ENCODE peak calls at places on chromosomes 13 and 19, in four cellular contexts. P, L, O and W are unnamed samples.

GRCh38 chr19:10142701-10143375 is 23.1 kb upstream of the EIF3G start:
- DNase-seq in O (no peak), P (no peak), L (no peak), W (no peak)

GRCh38 chr19:29404015-29404414 is 121.8 kb upstream of the VSTM2B start:
- DNase-seq in P (no peak), O (no peak), L (no peak), W (no peak)

GRCh38 chr13:27170521-27171243 is 929 bp downstream of the USP12 start:
- DNase-seq in O (no peak), L (peak), P (peak), W (no peak)

GRCh38 chr13:109256866-109257760 is 529.3 kb downstream of the IRS2 start:
- DNase-seq in O (peak), P (no peak), L (no peak), W (no peak)

GRCh38 chr13:44651209-44651608 is 75.1 kb upstream of the TSC22D1 start:
- DNase-seq in O (no peak), L (no peak), P (no peak), W (no peak)

GRCh38 chr19:13146763-13147563 is 3.2 kb downstream of the STX10 start:
- DNase-seq in O (no peak), L (no peak), P (no peak), W (no peak)

GRCh38 chr13:90299238-90299637 is 1048.2 kb upstream of the MIR17HG start:
- DNase-seq in L (no peak), P (no peak), O (no peak), W (no peak)

GRCh38 chr19:41334793-41335192 is 18.9 kb downstream of the TGFB1 start:
- DNase-seq in P (no peak), L (no peak), O (no peak), W (no peak)

GRCh38 chr19:52258426-52258825 is 11.0 kb upstream of the ZNF766 start:
- DNase-seq in L (no peak), O (no peak), P (no peak), W (no peak)

GRCh38 chr19:12664406-12665280 is 1.9 kb downstream of the MAN2B1 start:
- DNase-seq in O (no peak), P (no peak), L (no peak), W (no peak)

GRCh38 chr19:50414850-50415660 is 3.7 kb upstream of the SPIB start:
- DNase-seq in P (peak), O (peak), L (peak), W (no peak)

GRCh38 chr19:48490980-48491792 is 20.4 kb downstream of the LMTK3 start:
- DNase-seq in L (no peak), O (peak), P (no peak), W (no peak)

GRCh38 chr13:72186730-72187422 is 319.9 kb upstream of the DACH1 start:
- DNase-seq in P (no peak), O (peak), L (no peak), W (no peak)

DNA sequence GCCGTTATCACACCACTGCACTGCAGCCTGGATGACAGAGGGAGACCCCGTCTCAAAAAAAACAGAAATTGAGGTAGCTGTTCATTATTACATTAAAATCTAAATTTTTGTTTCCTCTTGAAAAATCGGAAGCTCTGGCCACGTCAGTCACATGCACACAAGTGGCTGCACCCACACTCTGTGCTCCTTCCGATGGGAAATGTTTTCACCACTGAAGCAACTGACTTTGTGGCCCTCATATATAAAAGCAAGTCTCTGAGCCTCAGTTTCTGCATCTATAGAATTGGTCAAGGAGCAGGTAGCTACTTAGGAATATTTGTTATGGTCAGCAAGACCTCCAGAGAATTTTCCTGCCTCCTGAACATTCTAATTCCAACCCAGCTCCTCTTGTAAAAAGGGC is 4.5 kb downstream of the LRRC25 start:
- DNase-seq in O (no peak), L (no peak), P (no peak), W (no peak)
- TF ChIP-seq CTCF in O (no peak), L (no peak), P (no peak), W (no peak)

GRCh38 chr13:23185542-23185941 is 4.8 kb downstream of the SGCG start:
- DNase-seq in L (no peak), O (no peak), P (no peak), W (no peak)

GRCh38 chr13:23180711-23181110 is at the start of gene SGCG:
- DNase-seq in P (no peak), L (no peak), O (no peak), W (no peak)

GRCh38 chr13:23182142-23182541 is 1.4 kb downstream of the SGCG start:
- DNase-seq in L (no peak), P (no peak), O (no peak), W (no peak)

GRCh38 chr13:23183292-23183691 is 2.5 kb downstream of the SGCG start:
- DNase-seq in O (no peak), P (no peak), L (no peak), W (no peak)
- TF ChIP-seq CTCF in O (no peak), P (no peak), L (no peak), W (no peak)

DNA sequence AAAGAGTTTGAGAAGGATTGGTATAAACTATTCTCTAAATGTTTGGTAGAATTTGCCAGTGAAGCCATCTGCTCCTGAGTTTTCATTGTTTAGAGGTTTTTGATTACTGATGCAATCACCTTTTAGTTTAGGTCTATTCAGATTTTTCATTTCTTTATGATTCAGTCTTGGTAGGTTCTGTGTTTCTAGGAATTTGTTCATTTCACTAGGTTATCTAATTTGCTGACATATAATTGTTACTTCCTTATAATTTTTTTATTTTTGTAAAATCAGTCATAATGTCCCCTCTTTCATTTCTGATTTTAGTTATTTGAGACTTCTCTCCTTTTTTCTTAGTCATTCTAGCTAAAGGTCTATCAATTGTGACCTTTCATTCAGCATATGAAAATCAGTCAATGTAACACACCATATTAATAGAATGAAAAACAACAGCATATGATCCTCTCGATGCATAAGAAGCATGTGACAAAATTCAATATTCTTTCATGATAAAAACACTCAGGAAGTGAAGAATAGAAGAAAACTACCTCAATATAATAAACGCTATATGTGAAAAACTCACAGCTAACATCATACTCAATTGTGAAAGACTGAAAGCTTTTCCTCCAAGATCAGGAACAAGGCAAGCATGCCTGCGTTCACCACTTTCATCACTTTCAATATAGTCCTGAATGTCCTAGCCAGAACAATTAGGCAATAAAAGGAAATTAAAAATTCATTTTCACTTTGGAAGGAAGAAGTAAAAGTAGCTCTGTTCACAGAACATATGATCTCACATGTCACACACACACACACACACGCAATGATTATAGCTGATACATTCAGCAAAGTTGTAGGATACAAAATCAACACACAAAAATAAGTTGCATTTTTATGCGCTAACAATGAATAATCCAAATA is 149.1 kb downstream of the COG6 start:
- DNase-seq in O (no peak), P (no peak), L (no peak), W (no peak)
- TF ChIP-seq CTCF in O (no peak), P (no peak), L (no peak), W (no peak)

GRCh38 chr19:36244066-36244465 is 29.2 kb downstream of the ZNF146 start:
- DNase-seq in P (no peak), L (no peak), O (no peak), W (no peak)
- TF ChIP-seq CTCF in P (no peak), L (no peak), O (no peak), W (no peak)

DNA sequence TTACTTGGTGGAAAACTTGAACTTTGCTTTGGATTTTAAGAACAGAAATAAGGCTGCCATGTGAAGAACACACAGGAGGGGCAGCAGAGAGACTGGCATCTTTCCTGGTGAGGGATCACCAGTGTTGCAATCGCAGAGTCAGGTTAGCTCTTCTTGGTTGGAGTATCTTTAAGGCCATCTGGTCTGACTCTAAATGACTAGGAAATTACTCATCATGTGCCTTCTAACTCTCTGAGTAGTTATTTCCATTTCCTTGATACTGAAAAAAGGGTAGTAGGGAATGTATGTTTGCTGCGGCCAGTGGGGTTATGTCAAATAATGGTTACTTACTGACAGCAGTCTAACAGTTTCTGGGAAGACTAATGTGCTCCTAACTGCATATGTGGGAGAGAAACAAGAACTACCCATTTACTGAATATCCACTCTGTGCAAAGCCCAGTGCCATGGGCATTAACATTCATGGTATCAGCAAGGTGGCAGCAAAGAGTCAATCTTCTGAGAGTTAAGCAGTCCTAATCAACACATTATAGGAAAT is 122.1 kb downstream of the COG6 start:
- DNase-seq in L (no peak), P (no peak), O (peak), W (no peak)
- TF ChIP-seq CTCF in L (no peak), P (no peak), O (peak), W (no peak)

DNA sequence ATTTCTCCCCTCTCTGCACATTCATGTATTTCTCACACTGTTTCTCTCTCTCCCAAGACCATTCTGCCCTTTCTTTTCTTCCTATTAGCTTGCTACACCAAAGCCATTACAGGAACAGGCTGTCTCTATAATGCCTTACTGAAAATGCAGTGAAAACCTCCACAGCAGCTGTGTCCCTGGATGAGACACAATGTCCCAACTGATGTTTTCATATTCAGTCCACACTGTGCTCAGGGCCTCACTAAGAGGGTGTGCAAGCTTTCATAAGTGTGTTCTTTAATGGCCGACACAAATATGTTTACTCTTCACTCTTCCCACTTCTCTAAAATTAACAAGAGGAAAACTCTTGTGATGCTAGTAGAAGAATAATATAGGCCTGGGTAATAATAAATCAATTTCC is 163.4 kb downstream of the KCTD12 start:
- DNase-seq in O (no peak), L (no peak), P (no peak), W (no peak)
- TF ChIP-seq CTCF in O (no peak), L (no peak), P (no peak), W (no peak)

GRCh38 chr13:79340490-79340889 is 65.6 kb downstream of the RBM26 start:
- DNase-seq in O (no peak), P (no peak), L (no peak), W (no peak)
- TF ChIP-seq CTCF in O (no peak), P (no peak), L (no peak), W (no peak)

DNA sequence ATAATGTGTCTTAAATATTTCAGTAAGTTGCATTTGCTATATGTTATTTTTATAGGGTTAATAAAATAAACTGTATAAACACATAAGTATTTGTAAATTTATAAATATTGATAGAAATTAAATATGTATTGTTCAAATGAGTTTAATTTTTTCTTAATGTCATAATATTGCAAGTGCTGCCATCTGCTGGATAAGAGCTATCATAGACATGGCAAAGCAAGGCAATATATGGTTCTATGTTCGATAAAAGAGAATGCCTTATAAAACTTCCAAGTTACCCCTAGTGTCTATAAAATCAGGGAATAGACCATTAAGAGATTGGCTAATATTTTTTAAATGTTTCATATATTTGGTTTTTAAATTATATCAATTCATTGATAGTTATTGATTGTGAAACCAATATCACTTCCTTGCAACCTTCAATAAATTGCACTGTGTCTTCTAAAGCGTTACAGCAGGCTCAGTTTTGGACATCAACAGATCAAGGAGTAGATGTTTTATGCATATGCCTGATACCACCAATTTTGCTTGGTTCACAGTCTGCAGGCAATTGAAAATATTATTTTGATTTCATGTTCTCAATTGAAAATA is 29.0 kb upstream of the SLITRK6 start:
- DNase-seq in P (no peak), L (no peak), O (no peak), W (no peak)
- TF ChIP-seq CTCF in P (peak), L (no peak), O (peak), W (peak)

DNA sequence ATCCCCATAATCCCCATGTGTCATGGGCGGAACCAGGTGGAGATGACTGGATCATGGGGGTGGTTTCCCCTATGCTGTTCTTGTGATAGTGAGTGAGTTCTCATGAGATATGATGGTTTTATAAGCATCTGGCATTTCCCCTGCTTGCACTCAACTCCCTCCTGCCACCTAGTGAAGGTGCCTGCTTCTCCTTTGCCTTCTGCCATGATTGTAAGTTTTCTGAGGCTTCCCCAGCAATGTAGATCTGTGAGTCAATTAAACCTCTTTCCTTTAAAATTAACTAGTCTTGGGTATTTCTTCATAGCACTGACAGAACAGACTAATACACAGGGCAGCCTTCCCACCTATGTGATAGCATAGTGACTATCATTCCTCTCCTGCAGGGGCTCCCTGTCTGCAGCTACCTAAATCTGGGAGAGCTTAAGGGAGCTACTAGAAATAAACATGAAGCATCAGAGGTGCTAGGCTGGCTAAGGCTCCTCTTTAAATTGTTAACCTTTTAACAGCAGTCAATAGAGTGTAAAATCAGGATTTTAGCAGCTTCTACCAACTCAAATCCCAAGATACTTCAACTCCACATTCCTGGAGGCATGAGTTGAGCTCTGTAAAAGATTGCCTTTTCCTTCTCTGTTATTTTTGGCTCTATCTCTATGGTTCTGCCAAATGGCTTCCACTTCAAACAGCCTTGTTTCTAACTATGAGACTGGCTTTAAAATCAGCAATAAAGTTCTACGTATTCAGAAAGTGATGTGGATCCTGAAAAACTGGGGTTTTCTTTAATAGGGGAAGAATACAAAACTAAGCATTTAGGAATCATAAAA is 112.3 kb downstream of the VWA8 start:
- DNase-seq in O (peak), P (no peak), L (no peak), W (no peak)
- TF ChIP-seq CTCF in O (peak), P (no peak), L (no peak), W (no peak)

GRCh38 chr13:49538404-49538803 is 42.7 kb downstream of the PHF11 start:
- DNase-seq in P (no peak), O (no peak), L (no peak), W (no peak)

GRCh38 chr13:49540552-49540951 is 44.8 kb downstream of the PHF11 start:
- DNase-seq in O (no peak), L (no peak), P (no peak), W (no peak)

GRCh38 chr13:49539746-49540145 is 44.0 kb downstream of the PHF11 start:
- DNase-seq in O (no peak), L (no peak), P (no peak), W (no peak)

GRCh38 chr13:49536144-49536873 is 40.6 kb downstream of the PHF11 start:
- DNase-seq in P (no peak), L (no peak), O (no peak), W (no peak)

DNA sequence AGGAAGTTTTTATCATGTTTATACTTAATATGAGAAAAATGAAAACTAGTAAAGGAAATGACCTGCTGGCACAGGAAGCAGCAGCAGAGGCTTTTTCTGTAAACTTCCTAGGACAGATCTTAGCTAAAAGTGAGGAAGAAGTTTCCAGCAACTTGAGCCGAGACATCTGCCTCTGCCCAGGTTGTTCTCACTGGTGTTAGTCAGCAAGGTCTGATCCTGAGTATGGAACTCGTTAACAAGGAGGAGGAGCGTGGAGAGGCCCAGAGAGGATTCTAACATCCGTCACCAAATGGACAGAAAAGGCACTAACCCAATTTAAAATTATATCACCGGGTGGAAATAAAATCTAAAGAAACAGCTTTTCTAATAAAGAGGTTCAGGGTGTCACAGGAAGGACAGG is 43.6 kb downstream of the PHF11 start:
- DNase-seq in L (no peak), P (no peak), O (no peak), W (no peak)
- TF ChIP-seq CTCF in L (no peak), P (no peak), O (no peak), W (no peak)